ENCODE peak calls at places on chromosomes 12 and 14, in nine cellular contexts. I is AG09309, J is endothelial cell, B is GM20000, P is upper lobe of right lung, O is H9, G is progenitor cell of endocrine pancreas, F is heart left ventricle, N is D721Med. X is an unnamed sample.

GRCh38 chr14:32826404-32827082 is 112.1 kb upstream of the NPAS3 start:
- DNase-seq in I (no peak), J (no peak), B (no peak), P (no peak), O (peak), G (no peak), F (peak), N (no peak), X (no peak)

GRCh38 chr12:65496617-65497016 is 218.1 kb downstream of the MSRB3 start:
- DNase-seq in I (no peak), J (no peak), B (no peak), P (no peak), O (no peak), G (no peak), F (no peak), N (no peak), X (no peak)

GRCh38 chr12:104517880-104518279 is 61.1 kb downstream of the CHST11 start:
- DNase-seq in I (no peak), J (no peak), B (no peak), P (no peak), O (no peak), G (no peak), F (no peak), N (no peak), X (no peak)

GRCh38 chr14:65359503-65359902 is 53.0 kb upstream of the FUT8 start:
- DNase-seq in I (no peak), J (no peak), B (no peak), P (no peak), O (no peak), G (no peak), F (no peak), N (no peak), X (no peak)

GRCh38 chr14:68358978-68359861 is 433.6 kb downstream of the ZFP36L1 start:
- DNase-seq in I (no peak), J (no peak), B (no peak), P (no peak), O (no peak), G (no peak), F (no peak), N (no peak), X (peak)

GRCh38 chr12:6180300-6181051 is 19.7 kb upstream of the CD9 start:
- DNase-seq in I (no peak), J (no peak), B (no peak), P (peak), O (peak), G (no peak), F (peak), N (no peak), X (no peak)

GRCh38 chr12:109264095-109264942 is 44.8 kb downstream of the FOXN4 start:
- DNase-seq in I (no peak), J (peak), B (peak), P (peak), O (peak), G (peak), F (peak), N (peak), X (peak)

GRCh38 chr12:123621101-123621500 is 12.4 kb downstream of the EIF2B1 start:
- DNase-seq in I (no peak), J (no peak), B (no peak), P (no peak), O (no peak), G (no peak), F (no peak), N (no peak), X (no peak)

DNA sequence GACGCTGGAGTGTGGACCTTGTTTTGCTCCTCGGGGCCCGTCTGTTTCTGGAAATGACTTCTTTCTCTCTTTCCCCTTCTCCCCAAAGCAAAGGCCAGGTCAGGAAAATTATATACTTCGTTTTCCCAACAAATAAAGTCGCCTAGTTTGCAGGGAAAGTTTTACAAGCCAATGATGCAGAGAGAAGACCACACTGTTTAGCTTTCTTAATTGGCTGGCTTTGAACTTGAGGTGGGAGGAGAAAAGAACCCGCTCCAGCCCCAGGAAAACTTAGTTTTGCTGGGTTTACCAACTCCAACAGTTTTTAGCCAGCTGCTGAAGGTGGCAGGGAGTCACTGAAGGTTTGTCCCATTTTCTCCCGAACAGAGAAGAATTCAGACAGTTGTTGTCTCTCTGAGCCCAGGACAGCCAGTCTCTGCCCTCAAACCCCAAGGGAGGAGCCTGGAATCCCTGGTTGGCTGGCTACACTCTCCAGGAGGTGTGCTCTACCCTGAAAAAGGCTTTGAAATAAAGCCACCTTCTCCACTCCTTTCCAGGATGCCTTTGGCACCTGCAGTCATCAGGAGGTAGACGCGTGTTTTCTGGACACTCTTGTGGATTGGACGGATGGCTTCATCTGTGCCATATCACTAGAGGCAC is 24.8 kb downstream of the BCL11B start:
- DNase-seq in I (no peak), J (no peak), B (no peak), P (no peak), O (no peak), G (no peak), F (no peak), N (no peak), X (no peak)
- TF ChIP-seq CTCF in I (no peak), J (no peak), B (no peak), P (no peak), O (no peak), G (no peak), F (no peak), N (no peak), X (no peak)

DNA sequence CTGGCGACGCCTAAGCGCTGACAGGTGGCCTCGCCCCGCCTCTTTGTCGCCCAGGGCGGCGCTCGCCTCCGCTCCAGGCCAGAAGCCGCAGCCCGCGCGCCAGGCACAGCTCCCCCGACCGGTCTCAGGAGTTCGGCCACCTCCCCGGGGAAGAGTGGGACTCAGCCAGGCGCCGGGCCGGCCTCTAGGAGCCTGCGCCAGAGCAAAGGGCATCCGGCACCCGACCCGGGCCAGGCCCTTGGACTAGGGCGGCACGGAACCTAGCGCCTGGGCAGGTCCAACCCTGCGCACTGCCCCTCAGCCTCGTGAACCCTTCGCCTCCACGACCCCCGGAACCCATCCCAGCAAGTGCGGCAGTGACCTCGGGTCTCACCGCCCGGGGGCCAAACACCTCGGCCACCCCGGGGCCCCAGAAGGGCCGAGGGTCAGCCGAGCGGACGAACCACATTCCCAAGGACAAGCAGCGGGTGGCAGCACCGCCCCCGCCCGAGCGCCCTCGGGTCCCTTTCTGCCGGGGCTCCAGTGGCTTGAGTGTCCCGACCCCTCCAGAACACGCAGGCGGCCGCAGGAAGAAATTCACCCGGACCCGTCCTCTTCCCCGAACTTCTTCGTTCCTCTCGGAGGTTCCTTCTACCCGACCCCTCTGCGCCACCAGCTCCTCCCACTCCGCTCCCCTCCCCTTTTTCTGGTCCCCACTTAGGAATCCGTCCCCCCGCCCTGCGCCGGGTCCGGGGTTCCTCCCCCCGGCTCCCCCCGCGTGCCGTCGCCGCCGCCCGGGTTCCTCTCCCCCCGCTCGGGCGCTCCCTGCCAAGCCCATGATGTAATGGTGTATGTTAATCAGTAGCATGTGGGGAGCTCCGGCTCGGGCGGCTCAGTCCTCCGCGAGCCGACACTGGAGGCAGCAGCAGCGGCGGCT is 1.4 kb upstream of the SAMD4A start:
- DNase-seq in I (peak), J (peak), B (peak), P (peak), O (peak), G (peak), F (peak), N (peak), X (peak)
- TF ChIP-seq CTCF in I (peak), J (peak), B (no peak), P (peak), O (peak), G (peak), F (peak), N (no peak), X (no peak)

GRCh38 chr12:21989819-21990412 is 48.7 kb upstream of the ABCC9 start:
- DNase-seq in I (peak), J (no peak), B (peak), P (no peak), O (no peak), G (no peak), F (no peak), N (no peak), X (no peak)
- TF ChIP-seq CTCF in I (peak), J (peak), B (peak), P (peak), O (peak), G (peak), F (peak), N (peak), X (no peak)

DNA sequence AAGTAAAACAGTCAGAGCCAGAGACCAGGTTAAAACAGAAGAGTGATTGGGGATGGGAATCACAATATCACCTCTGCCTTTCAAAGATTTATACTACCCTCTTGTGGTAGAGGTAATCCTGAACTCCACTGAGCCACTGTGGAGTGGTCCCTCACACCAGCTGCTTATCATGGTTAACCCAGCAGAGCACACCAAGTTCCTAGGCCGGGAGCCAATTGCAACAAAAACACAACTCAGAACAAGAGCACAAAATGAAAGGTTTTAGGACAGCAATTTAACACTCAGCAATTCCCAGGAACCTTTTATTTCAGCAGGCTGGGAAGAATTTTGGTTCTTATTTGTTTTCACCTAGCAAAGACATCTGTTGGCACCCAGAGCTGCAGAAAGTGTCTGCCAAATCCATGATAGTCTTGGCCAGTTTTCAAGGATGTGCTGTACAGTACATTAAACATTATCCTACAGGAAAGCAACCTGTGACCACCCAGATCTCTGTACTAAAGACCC is 220.5 kb upstream of the ATXN7L3B start:
- DNase-seq in I (no peak), J (peak), B (no peak), P (no peak), O (peak), G (no peak), F (peak), N (no peak), X (no peak)
- TF ChIP-seq CTCF in I (no peak), J (no peak), B (no peak), P (peak), O (peak), G (peak), F (no peak), N (peak), X (peak)

GRCh38 chr12:25829192-25829591 is 129.3 kb upstream of the RASSF8 start:
- DNase-seq in I (peak), J (no peak), B (no peak), P (no peak), O (no peak), G (no peak), F (no peak), N (no peak), X (no peak)
- TF ChIP-seq CTCF in I (no peak), J (no peak), B (no peak), P (no peak), O (no peak), G (no peak), F (no peak), N (no peak), X (no peak)

GRCh38 chr12:25583545-25583944 is 30.5 kb upstream of the LMNTD1 start:
- DNase-seq in I (no peak), J (no peak), B (no peak), P (no peak), O (peak), G (no peak), F (peak), N (no peak), X (no peak)
- TF ChIP-seq CTCF in I (no peak), J (no peak), B (no peak), P (peak), O (peak), G (no peak), F (peak), N (peak), X (no peak)